ENCODE peak calls at places on chromosomes 3 and 15, in four cellular contexts. R is upper lobe of right lung, T is stomach, O is neural progenitor cell. Q is an unnamed sample.

GRCh38 chr3:134364061-134364935 is 9.9 kb downstream of the AMOTL2 start:
- DNase-seq in T (peak), O (peak), R (peak), Q (peak)

GRCh38 chr3:127585813-127586165 is 4.7 kb downstream of the TPRA1 start:
- DNase-seq in O (no peak), R (no peak), T (no peak), Q (no peak)

GRCh38 chr3:178736300-178736699 is 200.1 kb downstream of the KCNMB2 start:
- DNase-seq in R (no peak), T (peak), O (no peak), Q (no peak)

GRCh38 chr3:184751204-184751809 is 39.4 kb upstream of the MAGEF1 start:
- DNase-seq in R (no peak), O (no peak), T (peak), Q (peak)

GRCh38 chr3:70980646-70981031 is 602.9 kb downstream of the FOXP1 start:
- DNase-seq in O (no peak), R (no peak), T (no peak), Q (no peak)

GRCh38 chr3:2927252-2927651 is 182.9 kb downstream of the IL5RA start:
- DNase-seq in R (no peak), O (no peak), T (no peak), Q (no peak)

GRCh38 chr15:88664151-88664778 is 25.4 kb downstream of the ISG20 start:
- DNase-seq in O (no peak), R (no peak), T (peak), Q (peak)

GRCh38 chr15:45150481-45150880 is 20.7 kb downstream of the DUOX1 start:
- DNase-seq in O (no peak), T (no peak), R (no peak), Q (no peak)

GRCh38 chr15:64105113-64105704 is 9.4 kb downstream of the SNX1 start:
- DNase-seq in O (no peak), T (no peak), R (no peak), Q (no peak)

GRCh38 chr3:69848113-69848512 is 108.8 kb downstream of the MITF start:
- DNase-seq in R (no peak), T (no peak), O (no peak), Q (no peak)

GRCh38 chr3:47617061-47618010 is 38.7 kb upstream of the CSPG5 start:
- DNase-seq in T (no peak), R (no peak), O (no peak), Q (no peak)

GRCh38 chr3:134854285-134854684 is 59.2 kb downstream of the EPHB1 start:
- DNase-seq in T (no peak), R (no peak), O (no peak), Q (no peak)

GRCh38 chr3:53114011-53114400 is 16.2 kb downstream of the RFT1 start:
- DNase-seq in R (peak), O (peak), T (peak), Q (peak)

GRCh38 chr15:84840741-84841429 is 23.7 kb downstream of the ALPK3 start:
- DNase-seq in T (peak), O (no peak), R (peak), Q (no peak)

GRCh38 chr3:100042144-100042543 is 72.2 kb downstream of the FILIP1L start:
- DNase-seq in R (no peak), T (no peak), O (no peak), Q (no peak)

GRCh38 chr3:40989141-40990061 is 209.9 kb upstream of the CTNNB1 start:
- DNase-seq in O (no peak), R (no peak), T (no peak), Q (no peak)

GRCh38 chr3:159800434-159801121 is 188.1 kb upstream of the IL12A start:
- DNase-seq in R (no peak), O (no peak), T (no peak), Q (no peak)

GRCh38 chr15:34116620-34117019 is 14.7 kb downstream of the PGBD4 start:
- DNase-seq in O (no peak), R (no peak), T (no peak), Q (no peak)

GRCh38 chr15:41332788-41333527 is at the start of gene NUSAP1:
- DNase-seq in O (no peak), R (no peak), T (no peak), Q (no peak)

GRCh38 chr3:47664519-47664918 is 85.9 kb upstream of the CSPG5 start:
- DNase-seq in O (peak), T (no peak), R (no peak), Q (no peak)

GRCh38 chr3:65039754-65040210 is 352.0 kb upstream of the ADAMTS9 start:
- DNase-seq in R (no peak), T (no peak), O (no peak), Q (no peak)

GRCh38 chr15:39131605-39132004 is 449.3 kb upstream of the THBS1 start:
- DNase-seq in T (no peak), O (no peak), R (no peak), Q (no peak)

GRCh38 chr15:73240864-73241499 is 127.8 kb downstream of the HCN4 start:
- DNase-seq in R (no peak), O (peak), T (peak), Q (no peak)

GRCh38 chr15:70258369-70259029 is 160.8 kb upstream of the TLE3 start:
- DNase-seq in R (peak), T (no peak), O (no peak), Q (peak)

GRCh38 chr15:93029613-93030429 is 59.2 kb downstream of the RGMA start:
- DNase-seq in O (no peak), R (no peak), T (no peak), Q (peak)

GRCh38 chr3:188270423-188270972 is 116.5 kb downstream of the LPP start:
- DNase-seq in O (no peak), T (no peak), R (no peak), Q (no peak)

GRCh38 chr3:103829723-103830326 is 1395.0 kb downstream of the ZPLD1 start:
- DNase-seq in O (no peak), R (no peak), T (no peak), Q (no peak)

GRCh38 chr15:31111091-31111647 is 9.6 kb upstream of the TRPM1 start:
- DNase-seq in O (no peak), T (no peak), R (no peak), Q (no peak)

GRCh38 chr3:128170866-128171516 is 17.7 kb downstream of the EEFSEC start:
- DNase-seq in R (no peak), T (peak), O (peak), Q (no peak)

GRCh38 chr15:96330064-96330449 is 443 bp upstream of the NR2F2 start:
- DNase-seq in T (no peak), R (no peak), O (no peak), Q (peak)

GRCh38 chr3:10260211-10260701 is 12.0 kb downstream of the TATDN2 start:
- DNase-seq in T (no peak), O (no peak), R (no peak), Q (peak)

GRCh38 chr3:138686771-138687221 is 78.2 kb downstream of the FAIM start:
- DNase-seq in R (no peak), T (no peak), O (no peak), Q (no peak)

GRCh38 chr15:55758580-55758986 is 15.6 kb upstream of the PRTG start:
- DNase-seq in R (no peak), T (no peak), O (no peak), Q (no peak)

GRCh38 chr3:19901337-19901736 is 32.7 kb downstream of the EFHB start:
- DNase-seq in R (no peak), T (no peak), O (no peak), Q (no peak)